ENCODE peak calls at places on chromosomes 3 and 15, in eight cellular contexts. J is stimulated activated naive B cell treated with anti-CD40 and anti-IgM and Interleukin-4, amounts not matched to agents 10 μg/mL and 1 μg/mL and 100 μg/mL, for 72 hours; O is SK-MEL-5; F is nucleus accumbens; L is stimulated activated CD8-positive, alpha-beta memory T cell treated with anti-CD3 and anti-CD28 coated beads, Interleukin-7, amount 100 ng/mL, for 1 hour; H is GM12891; U is DMS153; S is left colon. A is an unnamed sample.
A peak's percentile ranks its signal among the peaks of the same experiment; 100 is the strongest.

GRCh38 chr15:61112231-61112630 is 116.9 kb downstream of the RORA start:
- DNase-seq in J (no peak), O (no peak), F (no peak), L (no peak), H (no peak), U (no peak), S (no peak), A (no peak)

GRCh38 chr15:88484781-88485246 is 17.3 kb downstream of the MRPS11 start:
- DNase-seq in J (no peak), O (no peak), F (no peak), L (no peak), H (no peak), U (no peak), S (no peak), A (no peak)

GRCh38 chr15:83283813-83284562 is 476 bp downstream of the BNC1 start:
- DNase-seq in J (no peak), O (no peak), F (no peak), L (no peak), H (no peak), U (no peak), S (no peak), A (no peak)

GRCh38 chr3:40340541-40341170 is 31.1 kb downstream of the EIF1B start:
- DNase-seq in J (no peak), O (no peak), F (no peak), L (no peak), H (no peak), U (no peak), S (no peak), A (no peak)

GRCh38 chr3:40055956-40056355 is 246.5 kb downstream of the MYRIP start:
- DNase-seq in J (no peak), O (no peak), F (no peak), L (no peak), H (no peak), U (no peak), S (no peak), A (no peak)

GRCh38 chr15:32849769-32850668 is 132.2 kb downstream of the GREM1 start:
- DNase-seq in J (no peak), O (peak; percentile 80), F (no peak), L (no peak), H (no peak), U (no peak), S (no peak), A (no peak)

GRCh38 chr3:6915898-6916297 is 55.0 kb downstream of the GRM7 start:
- DNase-seq in J (no peak), O (no peak), F (no peak), L (no peak), H (no peak), U (no peak), S (no peak), A (no peak)

GRCh38 chr15:64045774-64046346 is 425 bp downstream of the DAPK2 start:
- DNase-seq in J (no peak), O (no peak), F (no peak), L (no peak), H (peak; percentile 64), U (no peak), S (peak; percentile 50), A (no peak)

GRCh38 chr3:193828477-193828876 is 235.5 kb downstream of the OPA1 start:
- DNase-seq in J (no peak), O (no peak), F (no peak), L (no peak), H (no peak), U (peak; percentile 44), S (no peak), A (peak; percentile 48)

GRCh38 chr15:41423979-41424659 is 7.2 kb downstream of the RTF1 start:
- DNase-seq in J (no peak), O (no peak), F (no peak), L (no peak), H (peak; percentile 41), U (no peak), S (no peak), A (no peak)

GRCh38 chr3:172466553-172467130 is 18.4 kb upstream of the GHSR start:
- DNase-seq in J (no peak), O (no peak), F (no peak), L (no peak), H (no peak), U (no peak), S (no peak), A (no peak)

GRCh38 chr15:78139564-78139963 is 8.3 kb upstream of the CIB2 start:
- DNase-seq in J (no peak), O (no peak), F (no peak), L (no peak), H (no peak), U (no peak), S (no peak), A (no peak)

GRCh38 chr3:112642912-112643506 is 2.1 kb upstream of the CCDC80 start:
- DNase-seq in J (peak; percentile 71), O (peak; percentile 91), F (peak; percentile 16), L (peak; percentile 56), H (peak; percentile 62), U (peak; percentile 79), S (peak; percentile 83), A (peak; percentile 89)

GRCh38 chr3:81726132-81726531 is 35.3 kb downstream of the GBE1 start:
- DNase-seq in J (no peak), O (no peak), F (no peak), L (no peak), H (no peak), U (peak; percentile 40), S (no peak), A (no peak)

GRCh38 chr15:49036650-49037545 is 9.3 kb downstream of the SECISBP2L start:
- DNase-seq in J (no peak), O (no peak), F (no peak), L (no peak), H (no peak), U (no peak), S (no peak), A (no peak)

GRCh38 chr3:84965141-84965540 is 6.4 kb downstream of the CADM2 start:
- DNase-seq in J (no peak), O (peak; percentile 56), F (no peak), L (no peak), H (no peak), U (no peak), S (no peak), A (peak; percentile 39)

GRCh38 chr3:150077581-150078247 is 107.0 kb upstream of the PFN2 start:
- DNase-seq in J (no peak), O (no peak), F (no peak), L (no peak), H (no peak), U (no peak), S (no peak), A (no peak)

GRCh38 chr3:96330795-96331194 is 483.6 kb upstream of the EPHA6 start:
- DNase-seq in J (no peak), O (no peak), F (no peak), L (no peak), H (no peak), U (no peak), S (no peak), A (no peak)

GRCh38 chr3:56874269-56874668 is 72.5 kb upstream of the ARHGEF3 start:
- DNase-seq in J (no peak), O (no peak), F (no peak), L (no peak), H (no peak), U (no peak), S (no peak), A (no peak)

GRCh38 chr3:143216709-143217182 is 97.2 kb downstream of the CHST2 start:
- DNase-seq in J (no peak), O (peak; percentile 31), F (no peak), L (no peak), H (no peak), U (no peak), S (no peak), A (no peak)

GRCh38 chr3:9497821-9498565 is 55.6 kb downstream of the LHFPL4 start:
- DNase-seq in J (no peak), O (no peak), F (no peak), L (no peak), H (no peak), U (no peak), S (no peak), A (no peak)

GRCh38 chr3:89098964-89099585 is 8.3 kb upstream of the EPHA3 start:
- DNase-seq in J (peak; percentile 13), O (peak; percentile 82), F (no peak), L (no peak), H (no peak), U (peak; percentile 19), S (peak; percentile 27), A (peak; percentile 30)

GRCh38 chr3:187456268-187456667 is 88.1 kb downstream of the RTP4 start:
- DNase-seq in J (no peak), O (peak; percentile 37), F (no peak), L (no peak), H (no peak), U (peak; percentile 8), S (peak; percentile 7), A (no peak)

GRCh38 chr15:78599189-78599588 is 21.6 kb downstream of the CHRNA3 start:
- DNase-seq in J (no peak), O (no peak), F (no peak), L (no peak), H (no peak), U (no peak), S (no peak), A (no peak)